ENCODE peak calls at places on chromosomes 7 and 10, in six cellular contexts. G is HepG2, M is GM12878, J is K562, V is HCT116, I is H1. C is an unnamed sample.

GRCh38 chr10:70816220-70816894 is 609 bp downstream of the SGPL1 start:
- DNase-seq in G (peak), M (no peak), J (no peak), V (peak), I (peak), C (peak)

GRCh38 chr7:77831481-77831880 is 32.9 kb downstream of the PHTF2 start:
- DNase-seq in G (no peak), M (no peak), J (no peak), V (no peak), I (no peak), C (no peak)

GRCh38 chr7:88401009-88401623 is 94.4 kb upstream of the STEAP4 start:
- DNase-seq in G (peak), M (no peak), J (peak), V (peak), I (no peak), C (no peak)

GRCh38 chr7:135537905-135538304 is 19.8 kb upstream of the NUP205 start:
- DNase-seq in G (no peak), M (no peak), J (no peak), V (no peak), I (no peak), C (peak)

GRCh38 chr7:50474382-50475155 is 24.4 kb upstream of the FIGNL1 start:
- DNase-seq in G (no peak), M (no peak), J (no peak), V (no peak), I (no peak), C (no peak)

GRCh38 chr10:63421591-63421990 is 44.2 kb downstream of the JMJD1C start:
- DNase-seq in G (no peak), M (peak), J (no peak), V (no peak), I (no peak), C (no peak)

GRCh38 chr7:93310346-93310745 is 78.2 kb downstream of the VPS50 start:
- DNase-seq in G (no peak), M (no peak), J (no peak), V (no peak), I (no peak), C (no peak)

GRCh38 chr7:5824297-5824610 is 42.8 kb upstream of the RNF216 start:
- DNase-seq in G (no peak), M (no peak), J (peak), V (no peak), I (no peak), C (no peak)

GRCh38 chr10:110978204-110978603 is 58.8 kb downstream of the SHOC2 start:
- DNase-seq in G (no peak), M (no peak), J (no peak), V (no peak), I (no peak), C (no peak)

GRCh38 chr7:36202347-36202896 is 49.4 kb downstream of the EEPD1 start:
- DNase-seq in G (no peak), M (no peak), J (no peak), V (no peak), I (no peak), C (no peak)

GRCh38 chr7:24325708-24326107 is 41.7 kb downstream of the NPY start:
- DNase-seq in G (no peak), M (peak), J (no peak), V (no peak), I (no peak), C (no peak)

GRCh38 chr7:135326636-135327280 is 93.1 kb downstream of the STRA8 start:
- DNase-seq in G (no peak), M (no peak), J (no peak), V (no peak), I (no peak), C (no peak)

GRCh38 chr7:116598278-116598677 is 73.4 kb downstream of the CAV1 start:
- DNase-seq in G (no peak), M (no peak), J (peak), V (no peak), I (no peak), C (no peak)

GRCh38 chr7:139798221-139798620 is 20.4 kb upstream of the HIPK2 start:
- DNase-seq in G (no peak), M (peak), J (no peak), V (no peak), I (no peak), C (no peak)

GRCh38 chr7:132743974-132744373 is 167.7 kb upstream of the PLXNA4 start:
- DNase-seq in G (no peak), M (no peak), J (no peak), V (no peak), I (no peak), C (no peak)

GRCh38 chr7:4832711-4833110 is 29.1 kb downstream of the PAPOLB start:
- DNase-seq in G (no peak), M (no peak), J (no peak), V (no peak), I (no peak), C (peak)

GRCh38 chr10:132363921-132364593 is 32.1 kb downstream of the LRRC27 start:
- DNase-seq in G (peak), M (peak), J (peak), V (no peak), I (no peak), C (no peak)

GRCh38 chr10:15868006-15868405 is 7.7 kb upstream of the MINDY3 start:
- DNase-seq in G (no peak), M (no peak), J (no peak), V (no peak), I (no peak), C (no peak)

GRCh38 chr10:118983263-118983662 is 46.3 kb upstream of the NANOS1 start:
- DNase-seq in G (peak), M (peak), J (no peak), V (no peak), I (no peak), C (no peak)

GRCh38 chr7:124784879-124785818 is 19.6 kb upstream of the GPR37 start:
- DNase-seq in G (peak), M (no peak), J (peak), V (peak), I (no peak), C (peak)

GRCh38 chr10:69958232-69958902 is 94.3 kb upstream of the MACROH2A2 start:
- DNase-seq in G (peak), M (no peak), J (peak), V (peak), I (no peak), C (peak)

GRCh38 chr7:107208046-107208458 is 39.2 kb downstream of the HBP1 start:
- DNase-seq in G (no peak), M (no peak), J (no peak), V (no peak), I (no peak), C (no peak)

GRCh38 chr7:100516135-100516812 is 22.7 kb upstream of the AGFG2 start:
- DNase-seq in G (peak), M (peak), J (peak), V (no peak), I (no peak), C (no peak)

GRCh38 chr7:158924956-158925355 is 68.6 kb downstream of the DYNC2I1 start:
- DNase-seq in G (no peak), M (no peak), J (no peak), V (no peak), I (no peak), C (no peak)

DNA sequence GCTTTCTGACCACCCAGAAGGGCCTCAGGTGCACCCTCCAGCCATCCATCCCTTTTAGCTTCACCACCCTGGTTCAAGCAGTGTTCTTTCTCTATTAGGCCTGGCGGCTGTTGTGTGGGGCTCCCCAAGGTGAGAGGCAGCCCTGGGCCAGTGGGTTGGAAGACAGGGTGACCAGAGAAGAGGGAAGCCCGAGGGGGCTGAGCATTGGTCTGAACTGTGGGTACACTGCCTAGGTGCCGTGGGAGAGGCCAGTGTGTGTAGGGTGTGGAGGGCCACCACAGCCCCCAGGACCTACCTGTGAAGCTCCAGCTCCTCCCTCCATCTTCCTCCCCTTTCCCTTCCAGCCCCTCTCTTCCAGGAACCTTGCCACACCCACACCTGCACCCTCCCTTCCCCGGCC is 9.1 kb upstream of the MTPAP start:
- DNase-seq in G (no peak), M (no peak), J (no peak), V (no peak), I (no peak), C (no peak)
- TF ChIP-seq JUND in G (no peak), M (no peak), J (no peak), V (no peak), I (no peak), C (no peak)

DNA sequence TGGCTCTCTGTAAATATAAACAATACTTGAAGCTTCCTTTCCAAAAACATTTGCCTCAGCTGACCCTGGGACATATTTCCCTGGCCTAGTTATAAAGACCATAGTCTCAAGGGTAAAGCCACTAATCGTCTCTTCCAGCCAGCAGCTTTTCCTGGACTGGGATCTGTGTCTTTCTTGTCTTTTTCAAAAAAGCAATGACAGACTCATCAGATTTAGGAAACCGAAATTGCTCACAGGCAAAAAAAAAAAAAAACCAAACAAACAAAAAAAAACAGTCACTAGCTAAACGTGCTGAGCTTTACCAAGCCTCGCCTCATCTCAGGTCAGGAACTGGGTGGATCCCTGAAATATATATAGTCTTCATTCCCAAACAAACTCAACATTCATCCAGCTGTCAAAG is 23.5 kb downstream of the STN1 start:
- DNase-seq in G (no peak), M (no peak), J (no peak), V (no peak), I (no peak), C (no peak)
- TF ChIP-seq JUND in G (no peak), M (no peak), J (no peak), V (no peak), I (no peak), C (no peak)

DNA sequence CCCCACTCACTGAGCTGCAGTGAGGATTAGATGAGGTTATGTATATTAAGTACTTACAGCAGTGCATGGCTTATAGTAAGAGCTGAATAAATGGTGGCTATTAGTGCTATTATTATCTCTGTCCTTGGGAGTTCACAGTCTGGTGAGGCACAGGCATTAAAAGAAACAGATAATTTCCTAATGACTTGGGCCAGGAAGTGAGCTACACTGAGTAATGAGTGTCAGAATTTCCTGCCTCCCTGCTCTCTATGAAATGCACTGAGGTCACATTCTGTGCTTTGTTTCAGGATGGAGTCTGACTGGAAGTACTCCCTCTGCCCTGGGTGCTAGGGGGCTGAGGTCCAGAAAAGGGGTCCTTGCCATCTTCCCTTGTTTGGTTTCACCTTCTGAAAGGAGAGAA is 48.7 kb upstream of the LOXL4 start:
- DNase-seq in G (no peak), M (no peak), J (no peak), V (no peak), I (no peak), C (no peak)
- TF ChIP-seq JUND in G (no peak), M (no peak), J (no peak), V (no peak), I (no peak), C (no peak)

DNA sequence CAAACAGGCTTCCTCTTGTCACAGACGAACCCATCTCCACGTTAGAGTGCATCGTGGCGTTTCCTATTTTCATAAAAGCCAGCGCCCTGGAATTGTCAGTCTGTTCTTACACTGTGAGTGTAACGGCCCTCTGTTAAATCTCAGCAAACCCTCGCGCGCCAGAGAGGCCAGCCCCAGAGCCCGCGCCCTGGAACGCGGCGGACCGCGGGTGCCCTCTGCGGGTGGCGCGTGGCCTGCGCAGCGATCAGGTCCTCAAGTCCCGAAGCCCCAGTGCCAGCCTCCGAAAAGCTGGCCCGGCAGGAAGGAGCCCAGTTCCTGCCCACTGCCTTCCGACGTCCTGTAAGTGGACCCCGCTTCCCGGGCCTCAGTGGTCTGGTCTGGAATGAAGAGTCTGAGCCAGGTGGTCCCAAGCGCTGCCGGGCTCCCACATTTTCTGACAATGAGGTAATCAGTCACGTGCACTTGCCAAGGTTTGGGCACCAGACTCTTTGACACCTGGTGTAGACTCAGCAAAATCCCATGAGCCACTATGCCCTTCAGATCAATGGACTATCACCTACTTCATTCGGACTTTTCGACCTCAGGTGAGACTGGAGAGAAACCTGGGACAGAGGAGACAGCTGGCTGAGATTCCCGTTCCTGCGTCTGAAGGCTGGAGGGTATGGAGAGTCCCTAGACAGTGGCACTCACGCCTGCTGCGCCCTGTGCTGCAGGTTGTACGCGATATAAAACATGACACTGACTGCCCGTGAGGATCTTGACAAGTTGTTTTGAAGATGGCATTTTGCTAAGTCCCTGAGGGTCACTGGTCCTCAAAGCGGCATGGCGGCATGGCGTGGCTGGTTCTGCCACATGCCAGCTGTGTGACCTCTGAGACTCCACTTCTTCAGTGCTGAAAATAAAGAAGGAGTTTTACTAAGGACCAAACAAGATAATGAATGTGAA is 109.4 kb upstream of the LANCL2 start:
- DNase-seq in G (peak), M (peak), J (peak), V (peak), I (peak), C (peak)
- TF ChIP-seq JUND in G (no peak), M (no peak), J (no peak), V (no peak), I (peak), C (no peak)

GRCh38 chr7:129103561-129104324 is 40.8 kb upstream of the TSPAN33 start:
- DNase-seq in G (no peak), M (no peak), J (no peak), V (no peak), I (no peak), C (no peak)

GRCh38 chr7:129098409-129099084 is 43.6 kb upstream of the TNPO3 start:
- DNase-seq in G (no peak), M (no peak), J (no peak), V (no peak), I (no peak), C (no peak)

GRCh38 chr7:129101746-129102145 is 42.8 kb upstream of the TSPAN33 start:
- DNase-seq in G (no peak), M (no peak), J (no peak), V (no peak), I (no peak), C (no peak)

GRCh38 chr7:129095258-129095657 is 40.3 kb upstream of the TNPO3 start:
- DNase-seq in G (no peak), M (peak), J (no peak), V (no peak), I (no peak), C (no peak)

GRCh38 chr7:129100827-129101166 is 43.7 kb upstream of the TSPAN33 start:
- DNase-seq in G (no peak), M (no peak), J (no peak), V (no peak), I (no peak), C (no peak)
- TF ChIP-seq JUND in G (no peak), M (no peak), J (no peak), V (no peak), I (no peak), C (no peak)

GRCh38 chr7:44733708-44734481 is 14.8 kb upstream of the ZMIZ2 start:
- DNase-seq in G (no peak), M (no peak), J (no peak), V (peak), I (no peak), C (no peak)
- TF ChIP-seq JUND in G (no peak), M (no peak), J (no peak), V (peak), I (no peak), C (no peak)

GRCh38 chr10:33125522-33125921 is 167.5 kb upstream of the ITGB1 start:
- DNase-seq in G (no peak), M (no peak), J (no peak), V (no peak), I (no peak), C (no peak)
- TF ChIP-seq JUND in G (no peak), M (no peak), J (no peak), V (no peak), I (no peak), C (no peak)